ENCODE peak calls at places on chromosomes 2 and 18, in six cellular contexts. One of them, this sample, is unnamed.

GRCh38 chr18:48228841-48229240 is 180.3 kb downstream of the ZBTB7C start:
- DNase-seq in RWPE1: no peak
- DNase-seq in B cell: no peak
- DNase-seq in psoas muscle: no peak
- DNase-seq in fibroblast of lung: no peak
- DNase-seq in neural crest cell: no peak
- DNase-seq in this sample: no peak

GRCh38 chr18:11689972-11690570 is 1.0 kb downstream of the GNAL start:
- DNase-seq in RWPE1: no peak
- DNase-seq in B cell: no peak
- DNase-seq in psoas muscle: no peak
- DNase-seq in fibroblast of lung: peak; percentile 13
- DNase-seq in neural crest cell: no peak
- DNase-seq in this sample: peak; percentile 4

GRCh38 chr18:55577812-55578539 is 10.0 kb downstream of the TCF4 start:
- DNase-seq in RWPE1: no peak
- DNase-seq in B cell: no peak
- DNase-seq in psoas muscle: no peak
- DNase-seq in fibroblast of lung: no peak
- DNase-seq in neural crest cell: no peak
- DNase-seq in this sample: no peak

GRCh38 chr18:10051877-10052631 is 138.2 kb downstream of the VAPA start:
- DNase-seq in RWPE1: no peak
- DNase-seq in B cell: no peak
- DNase-seq in psoas muscle: peak; percentile 53
- DNase-seq in fibroblast of lung: peak; percentile 96
- DNase-seq in neural crest cell: no peak
- DNase-seq in this sample: no peak

GRCh38 chr2:120556908-120557307 is 178.8 kb upstream of the GLI2 start:
- DNase-seq in RWPE1: no peak
- DNase-seq in B cell: no peak
- DNase-seq in psoas muscle: no peak
- DNase-seq in fibroblast of lung: no peak
- DNase-seq in neural crest cell: no peak
- DNase-seq in this sample: no peak

GRCh38 chr18:22559414-22560282 is 141.9 kb upstream of the CTAGE1 start:
- DNase-seq in RWPE1: peak; percentile 28
- DNase-seq in B cell: no peak
- DNase-seq in psoas muscle: peak; percentile 65
- DNase-seq in fibroblast of lung: peak; percentile 79
- DNase-seq in neural crest cell: peak; percentile 47
- DNase-seq in this sample: peak; percentile 36

GRCh38 chr2:234879671-234880455 is 72.0 kb upstream of the SH3BP4 start:
- DNase-seq in RWPE1: no peak
- DNase-seq in B cell: no peak
- DNase-seq in psoas muscle: no peak
- DNase-seq in fibroblast of lung: peak; percentile 98
- DNase-seq in neural crest cell: no peak
- DNase-seq in this sample: no peak

GRCh38 chr2:95296036-95296435 is 1.1 kb upstream of the KCNIP3 start:
- DNase-seq in RWPE1: no peak
- DNase-seq in B cell: no peak
- DNase-seq in psoas muscle: no peak
- DNase-seq in fibroblast of lung: no peak
- DNase-seq in neural crest cell: no peak
- DNase-seq in this sample: no peak

GRCh38 chr2:28901841-28902240 is 7.4 kb downstream of the WDR43 start:
- DNase-seq in RWPE1: no peak
- DNase-seq in B cell: no peak
- DNase-seq in psoas muscle: no peak
- DNase-seq in fibroblast of lung: no peak
- DNase-seq in neural crest cell: no peak
- DNase-seq in this sample: no peak

GRCh38 chr2:237530472-237531433 is 35.6 kb upstream of the PRLH start:
- DNase-seq in RWPE1: no peak
- DNase-seq in B cell: no peak
- DNase-seq in psoas muscle: no peak
- DNase-seq in fibroblast of lung: no peak
- DNase-seq in neural crest cell: no peak
- DNase-seq in this sample: no peak

GRCh38 chr2:158300394-158300793 is 156.2 kb downstream of the CCDC148 start:
- DNase-seq in RWPE1: no peak
- DNase-seq in B cell: no peak
- DNase-seq in psoas muscle: no peak
- DNase-seq in fibroblast of lung: no peak
- DNase-seq in neural crest cell: no peak
- DNase-seq in this sample: no peak

GRCh38 chr18:58416704-58417683 is 211.9 kb downstream of the ALPK2 start:
- DNase-seq in RWPE1: peak; percentile 4
- DNase-seq in B cell: no peak
- DNase-seq in psoas muscle: no peak
- DNase-seq in fibroblast of lung: peak; percentile 83
- DNase-seq in neural crest cell: no peak
- DNase-seq in this sample: no peak

GRCh38 chr2:165839610-165840009 is 45.6 kb upstream of the GALNT3 start:
- DNase-seq in RWPE1: no peak
- DNase-seq in B cell: no peak
- DNase-seq in psoas muscle: no peak
- DNase-seq in fibroblast of lung: peak; percentile 54
- DNase-seq in neural crest cell: no peak
- DNase-seq in this sample: no peak

GRCh38 chr2:134727385-134727784 is 8.6 kb upstream of the TMEM163 start:
- DNase-seq in RWPE1: peak; percentile 30
- DNase-seq in B cell: no peak
- DNase-seq in psoas muscle: no peak
- DNase-seq in fibroblast of lung: peak; percentile 78
- DNase-seq in neural crest cell: no peak
- DNase-seq in this sample: no peak

GRCh38 chr2:196112408-196113039 is 43.9 kb upstream of the DNAH7 start:
- DNase-seq in RWPE1: peak; percentile 59
- DNase-seq in B cell: no peak
- DNase-seq in psoas muscle: no peak
- DNase-seq in fibroblast of lung: peak; percentile 90
- DNase-seq in neural crest cell: no peak
- DNase-seq in this sample: no peak

GRCh38 chr2:42353792-42354429 is 7.1 kb downstream of the COX7A2L start:
- DNase-seq in RWPE1: no peak
- DNase-seq in B cell: no peak
- DNase-seq in psoas muscle: no peak
- DNase-seq in fibroblast of lung: no peak
- DNase-seq in neural crest cell: no peak
- DNase-seq in this sample: peak; percentile 31

GRCh38 chr2:2570871-2571270 is 239.8 kb upstream of the MYT1L start:
- DNase-seq in RWPE1: no peak
- DNase-seq in B cell: no peak
- DNase-seq in psoas muscle: no peak
- DNase-seq in fibroblast of lung: no peak
- DNase-seq in neural crest cell: no peak
- DNase-seq in this sample: no peak

GRCh38 chr18:63451774-63452173 is 25.0 kb upstream of the SERPINB5 start:
- DNase-seq in RWPE1: peak; percentile 38
- DNase-seq in B cell: no peak
- DNase-seq in psoas muscle: no peak
- DNase-seq in fibroblast of lung: no peak
- DNase-seq in neural crest cell: no peak
- DNase-seq in this sample: no peak

GRCh38 chr2:175066411-175066810 is 61.2 kb upstream of the CHN1 start:
- DNase-seq in RWPE1: no peak
- DNase-seq in B cell: no peak
- DNase-seq in psoas muscle: no peak
- DNase-seq in fibroblast of lung: peak; percentile 71
- DNase-seq in neural crest cell: no peak
- DNase-seq in this sample: no peak

GRCh38 chr2:44972771-44973535 is 31.5 kb downstream of the SIX3 start:
- DNase-seq in RWPE1: no peak
- DNase-seq in B cell: no peak
- DNase-seq in psoas muscle: no peak
- DNase-seq in fibroblast of lung: no peak
- DNase-seq in neural crest cell: no peak
- DNase-seq in this sample: no peak

GRCh38 chr2:44970846-44971450 is 29.4 kb downstream of the SIX3 start:
- DNase-seq in RWPE1: no peak
- DNase-seq in B cell: no peak
- DNase-seq in psoas muscle: no peak
- DNase-seq in fibroblast of lung: peak; percentile 40
- DNase-seq in neural crest cell: no peak
- DNase-seq in this sample: no peak

GRCh38 chr2:44969936-44970335 is 28.4 kb downstream of the SIX3 start:
- DNase-seq in RWPE1: peak; percentile 42
- DNase-seq in B cell: no peak
- DNase-seq in psoas muscle: no peak
- DNase-seq in fibroblast of lung: no peak
- DNase-seq in neural crest cell: no peak
- DNase-seq in this sample: no peak

GRCh38 chr2:44975571-44976450 is 33.4 kb downstream of the SIX2 start:
- DNase-seq in RWPE1: no peak
- DNase-seq in B cell: no peak
- DNase-seq in psoas muscle: no peak
- DNase-seq in fibroblast of lung: peak; percentile 38
- DNase-seq in neural crest cell: no peak
- DNase-seq in this sample: peak; percentile 17

DNA sequence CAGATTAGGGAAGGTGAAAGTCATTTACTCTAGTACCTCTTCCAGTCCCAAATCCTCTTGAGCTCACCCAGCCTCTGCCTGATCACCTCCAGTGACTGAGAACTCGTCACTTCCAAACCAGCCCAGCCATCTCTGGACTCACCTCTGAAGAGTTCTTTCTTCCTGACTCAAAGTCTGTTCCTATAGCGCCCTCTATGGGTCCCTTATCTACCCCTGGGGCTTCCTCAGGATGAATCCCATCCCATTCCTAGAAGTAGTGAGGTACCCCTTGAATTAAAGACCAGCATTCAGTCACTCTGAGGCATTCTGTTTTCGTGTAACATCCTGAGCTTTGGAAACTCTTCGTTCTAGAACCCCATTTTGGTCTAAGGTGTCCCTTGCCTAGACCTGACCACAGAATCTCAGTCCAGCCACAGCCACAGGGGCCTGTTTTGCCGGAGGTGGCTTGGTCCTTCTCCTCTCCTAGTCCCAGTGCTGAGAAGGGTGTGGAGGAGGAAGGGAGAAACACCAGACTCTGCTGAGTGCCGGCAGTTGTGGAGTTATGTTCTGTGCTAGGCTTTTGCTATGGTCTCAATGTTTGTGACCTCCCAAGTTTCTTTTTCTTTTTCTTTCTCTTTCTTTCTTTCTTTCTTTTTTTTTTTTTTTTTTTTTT is 32.7 kb downstream of the SIX3 start:
- DNase-seq in RWPE1: peak; percentile 46
- DNase-seq in B cell: no peak
- DNase-seq in psoas muscle: no peak
- DNase-seq in fibroblast of lung: peak; percentile 32
- DNase-seq in neural crest cell: no peak
- DNase-seq in this sample: no peak
- TF ChIP-seq CTCF in RWPE1: no peak
- TF ChIP-seq CTCF in B cell: no peak
- TF ChIP-seq CTCF in psoas muscle: peak; percentile 37
- TF ChIP-seq CTCF in fibroblast of lung: peak; percentile 72
- TF ChIP-seq CTCF in neural crest cell: peak; percentile 51
- TF ChIP-seq CTCF in this sample: peak; percentile 32

GRCh38 chr18:33022370-33022769 is 249.5 kb upstream of the KLHL14 start:
- DNase-seq in RWPE1: no peak
- DNase-seq in B cell: no peak
- DNase-seq in psoas muscle: no peak
- DNase-seq in fibroblast of lung: no peak
- DNase-seq in neural crest cell: no peak
- DNase-seq in this sample: no peak

DNA sequence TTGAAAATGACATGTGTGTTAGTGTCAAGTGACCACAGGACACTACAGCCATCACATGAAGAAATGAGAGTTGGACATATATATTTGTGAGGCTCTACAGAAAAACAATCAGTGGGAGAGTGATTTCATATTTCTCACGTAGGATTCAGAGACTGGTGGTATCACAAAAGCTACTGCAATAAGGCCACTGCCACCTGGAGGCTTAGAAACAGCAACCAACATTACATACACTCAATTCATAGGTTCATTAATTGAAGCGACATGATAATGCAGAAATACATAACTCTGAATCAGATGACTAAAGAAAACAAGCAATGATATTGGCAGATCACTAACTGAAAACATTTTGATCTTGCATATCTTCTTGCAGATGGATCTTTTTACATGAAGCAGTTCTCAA is 248.1 kb upstream of the KLHL14 start:
- DNase-seq in RWPE1: no peak
- DNase-seq in B cell: no peak
- DNase-seq in psoas muscle: no peak
- DNase-seq in fibroblast of lung: no peak
- DNase-seq in neural crest cell: no peak
- DNase-seq in this sample: no peak
- TF ChIP-seq CTCF in RWPE1: no peak
- TF ChIP-seq CTCF in B cell: no peak
- TF ChIP-seq CTCF in psoas muscle: no peak
- TF ChIP-seq CTCF in fibroblast of lung: no peak
- TF ChIP-seq CTCF in neural crest cell: no peak
- TF ChIP-seq CTCF in this sample: no peak

GRCh38 chr2:224058048-224058775 is 19.1 kb upstream of the SERPINE2 start:
- DNase-seq in RWPE1: no peak
- DNase-seq in B cell: no peak
- DNase-seq in psoas muscle: no peak
- DNase-seq in fibroblast of lung: no peak
- DNase-seq in neural crest cell: no peak
- DNase-seq in this sample: no peak
- TF ChIP-seq CTCF in RWPE1: no peak
- TF ChIP-seq CTCF in B cell: no peak
- TF ChIP-seq CTCF in psoas muscle: no peak
- TF ChIP-seq CTCF in fibroblast of lung: no peak
- TF ChIP-seq CTCF in neural crest cell: no peak
- TF ChIP-seq CTCF in this sample: no peak

GRCh38 chr2:70641263-70641784 is 87.7 kb upstream of the TGFA start:
- DNase-seq in RWPE1: no peak
- DNase-seq in B cell: no peak
- DNase-seq in psoas muscle: no peak
- DNase-seq in fibroblast of lung: peak; percentile 38
- DNase-seq in neural crest cell: no peak
- DNase-seq in this sample: no peak

GRCh38 chr2:70639841-70640448 is 86.3 kb upstream of the TGFA start:
- DNase-seq in RWPE1: no peak
- DNase-seq in B cell: no peak
- DNase-seq in psoas muscle: no peak
- DNase-seq in fibroblast of lung: no peak
- DNase-seq in neural crest cell: no peak
- DNase-seq in this sample: no peak

GRCh38 chr2:70645733-70646420 is 92.3 kb upstream of the TGFA start:
- DNase-seq in RWPE1: peak; percentile 5
- DNase-seq in B cell: no peak
- DNase-seq in psoas muscle: no peak
- DNase-seq in fibroblast of lung: no peak
- DNase-seq in neural crest cell: no peak
- DNase-seq in this sample: no peak

GRCh38 chr2:70646429-70646828 is 92.8 kb upstream of the TGFA start:
- DNase-seq in RWPE1: no peak
- DNase-seq in B cell: no peak
- DNase-seq in psoas muscle: no peak
- DNase-seq in fibroblast of lung: no peak
- DNase-seq in neural crest cell: no peak
- DNase-seq in this sample: no peak

DNA sequence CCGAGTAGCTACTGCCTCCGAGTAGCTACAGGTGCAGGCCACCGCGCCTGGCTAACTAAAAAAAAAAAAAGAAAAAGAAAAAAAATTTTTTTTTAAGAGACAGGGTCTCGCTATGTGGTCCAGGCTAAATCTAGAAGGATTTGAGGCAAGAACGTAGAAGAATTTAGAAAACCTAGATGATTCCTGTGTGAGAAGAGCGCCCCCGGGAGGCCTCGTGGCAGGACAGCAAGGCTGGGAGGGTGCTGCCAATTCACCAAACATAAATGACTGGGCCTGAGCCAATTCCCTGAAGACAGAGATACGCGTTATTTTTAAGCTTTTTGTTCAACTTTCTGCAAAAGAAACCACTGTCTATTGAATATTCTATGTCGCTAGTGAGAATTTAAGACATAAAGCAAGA is 90.1 kb upstream of the TGFA start:
- DNase-seq in RWPE1: peak; percentile 49
- DNase-seq in B cell: no peak
- DNase-seq in psoas muscle: no peak
- DNase-seq in fibroblast of lung: no peak
- DNase-seq in neural crest cell: no peak
- DNase-seq in this sample: peak; percentile 53
- TF ChIP-seq CTCF in RWPE1: peak; percentile 58
- TF ChIP-seq CTCF in B cell: no peak
- TF ChIP-seq CTCF in psoas muscle: peak; percentile 4
- TF ChIP-seq CTCF in fibroblast of lung: peak; percentile 17
- TF ChIP-seq CTCF in neural crest cell: peak; percentile 53
- TF ChIP-seq CTCF in this sample: peak; percentile 63